ENCODE peak calls at places on chromosomes 2 and 18, in seven cellular contexts. U is mesendoderm; P is Daoy; J is activated CD4-positive, alpha-beta T cell treated with anti-CD3 and anti-CD28 coated beads, Interleukin-2, amount 50 U/mL, for 24 hours; T is spleen; G is NB4; F is heart left ventricle. N is an unnamed sample.
A peak's percentile ranks its signal among the peaks of the same experiment; 100 is the strongest.

GRCh38 chr2:90069290-90069894 is 1377.9 kb downstream of the RPIA start:
- DNase-seq in J (no peak), T (no peak), F (peak; percentile 54), P (peak; percentile 62), U (peak; percentile 86), G (peak; percentile 54), N (peak; percentile 58)

GRCh38 chr2:100286318-100286717 is 36.0 kb downstream of the LONRF2 start:
- DNase-seq in J (no peak), P (no peak), G (no peak), F (no peak), T (no peak), U (no peak), N (peak; percentile 21)

GRCh38 chr18:76764296-76764901 is 58.0 kb upstream of the ZNF236 start:
- DNase-seq in J (no peak), T (no peak), G (no peak), U (no peak), P (no peak), F (no peak), N (no peak)

GRCh38 chr2:16687949-16688348 is 22.3 kb upstream of the CYRIA start:
- DNase-seq in G (no peak), U (no peak), J (no peak), F (no peak), P (no peak), T (no peak), N (no peak)

GRCh38 chr2:105800036-105800755 is 55.5 kb downstream of the NCK2 start:
- DNase-seq in P (no peak), F (no peak), T (no peak), G (peak; percentile 92), J (no peak), U (no peak), N (no peak)

GRCh38 chr2:232418466-232419244 is 12.0 kb downstream of the ALPG start:
- DNase-seq in U (peak; percentile 41), J (no peak), F (peak; percentile 60), T (peak; percentile 56), P (peak; percentile 66), G (peak; percentile 88), N (no peak)

GRCh38 chr2:20015482-20016083 is 3.1 kb upstream of the MATN3 start:
- DNase-seq in G (peak; percentile 61), P (peak; percentile 21), U (peak; percentile 61), J (no peak), F (no peak), T (no peak), N (peak; percentile 79)

GRCh38 chr18:46759885-46760284 is 3.0 kb upstream of the ST8SIA5 start:
- DNase-seq in J (no peak), T (no peak), U (no peak), P (no peak), G (no peak), F (no peak), N (peak; percentile 59)

GRCh38 chr2:37894601-37895000 is 30.5 kb upstream of the RMDN2 start:
- DNase-seq in T (no peak), U (no peak), P (no peak), G (no peak), J (no peak), F (no peak), N (no peak)

GRCh38 chr2:46909771-46910419 is 5.7 kb downstream of the MCFD2 start:
- DNase-seq in F (no peak), U (peak; percentile 76), J (peak; percentile 36), G (peak; percentile 42), T (no peak), P (peak; percentile 95), N (peak; percentile 14)

GRCh38 chr2:96788393-96789244 is 27.4 kb upstream of the CNNM3 start:
- DNase-seq in P (no peak), F (peak; percentile 76), J (no peak), G (no peak), U (no peak), T (no peak), N (no peak)

N was measured in A673.